ENCODE peak calls at places on chromosomes 6 and 20, in four cellular contexts. One of them, this sample, is unnamed.

GRCh38 chr20:35604444-35604750 is 11.2 kb upstream of the SPAG4 start:
- DNase-seq in GM23248: peak
- DNase-seq in esophagus squamous epithelium: no peak
- DNase-seq in NCI-H774: no peak
- DNase-seq in this sample: no peak

GRCh38 chr6:104123227-104123626 is 736.5 kb downstream of the HACE1 start:
- DNase-seq in GM23248: no peak
- DNase-seq in esophagus squamous epithelium: no peak
- DNase-seq in NCI-H774: no peak
- DNase-seq in this sample: no peak

GRCh38 chr20:31488171-31488570 is 13.1 kb downstream of the REM1 start:
- DNase-seq in GM23248: no peak
- DNase-seq in esophagus squamous epithelium: no peak
- DNase-seq in NCI-H774: no peak
- DNase-seq in this sample: no peak

GRCh38 chr20:10536531-10536930 is 101.4 kb downstream of the SLX4IP start:
- DNase-seq in GM23248: no peak
- DNase-seq in esophagus squamous epithelium: no peak
- DNase-seq in NCI-H774: peak
- DNase-seq in this sample: no peak

GRCh38 chr20:47859255-47859654 is 74.0 kb upstream of the SULF2 start:
- DNase-seq in GM23248: peak
- DNase-seq in esophagus squamous epithelium: no peak
- DNase-seq in NCI-H774: no peak
- DNase-seq in this sample: no peak

GRCh38 chr6:161010418-161010817 is 18.8 kb downstream of the MAP3K4 start:
- DNase-seq in GM23248: peak
- DNase-seq in esophagus squamous epithelium: no peak
- DNase-seq in NCI-H774: no peak
- DNase-seq in this sample: no peak

GRCh38 chr6:105317607-105318533 is 85.0 kb downstream of the PREP start:
- DNase-seq in GM23248: no peak
- DNase-seq in esophagus squamous epithelium: no peak
- DNase-seq in NCI-H774: peak
- DNase-seq in this sample: no peak

GRCh38 chr20:18091624-18092023 is 33.9 kb upstream of the OVOL2 start:
- DNase-seq in GM23248: no peak
- DNase-seq in esophagus squamous epithelium: no peak
- DNase-seq in NCI-H774: no peak
- DNase-seq in this sample: no peak